ENCODE peak calls at places on chromosomes 2 and 18, in ten cellular contexts. N is stimulated activated CD8-positive, alpha-beta memory T cell treated with anti-CD3 and anti-CD28 coated beads, Interleukin-15, amount 100 ng/mL, for 24 hours; I is kidney; G is NCI-H1417; V is astrocyte of the spinal cord; A is iris pigment epithelial cell; X is astrocyte of the cerebellum; H is fibroblast of the conjunctiva; B is activated CD4-positive, alpha-beta T cell treated with anti-CD3 and anti-CD28 coated beads for 24 hours; Z is Caki2. D is an unnamed sample.

GRCh38 chr18:36539674-36540073 is 242.2 kb downstream of the FHOD3 start:
- DNase-seq in G (no peak), Z (no peak), I (no peak), H (no peak), N (no peak), A (no peak), X (no peak), B (no peak), V (no peak), D (peak)

GRCh38 chr2:111626862-111627163 is 257.2 kb downstream of the ANAPC1 start:
- DNase-seq in X (no peak), I (no peak), H (no peak), G (no peak), A (no peak), B (no peak), Z (no peak), N (no peak), V (no peak), D (no peak)

GRCh38 chr2:33477473-33478468 is 1.3 kb downstream of the RASGRP3 start:
- DNase-seq in N (no peak), X (no peak), B (no peak), Z (peak), I (no peak), G (no peak), V (peak), A (no peak), H (no peak), D (no peak)

GRCh38 chr2:80086831-80087230 is 217.7 kb downstream of the LRRTM1 start:
- DNase-seq in H (peak), N (no peak), V (peak), B (no peak), I (no peak), A (peak), Z (peak), X (peak), G (no peak), D (peak)

GRCh38 chr18:72830109-72830508 is 37.7 kb downstream of the NETO1 start:
- DNase-seq in V (peak), G (no peak), N (no peak), I (no peak), A (no peak), X (peak), H (no peak), B (no peak), Z (peak), D (no peak)

GRCh38 chr2:110679337-110679707 is 1.5 kb upstream of the BUB1 start:
- DNase-seq in H (no peak), Z (peak), N (no peak), X (no peak), V (no peak), I (no peak), B (no peak), A (no peak), G (no peak), D (peak)

GRCh38 chr2:172260379-172260778 is 157.7 kb upstream of the DLX2 start:
- DNase-seq in N (no peak), X (no peak), I (no peak), G (no peak), B (no peak), Z (no peak), H (no peak), A (no peak), V (no peak), D (no peak)

GRCh38 chr2:180655842-180656454 is 324.5 kb upstream of the UBE2E3 start:
- DNase-seq in Z (no peak), B (no peak), G (no peak), N (no peak), I (no peak), H (no peak), X (no peak), A (no peak), V (no peak), D (no peak)

GRCh38 chr2:201275069-201275468 is 14.7 kb downstream of the CASP8 start:
- DNase-seq in A (no peak), I (no peak), G (no peak), Z (no peak), N (no peak), X (no peak), V (no peak), B (no peak), H (no peak), D (no peak)

GRCh38 chr2:186575302-186575701 is 14.6 kb upstream of the ITGAV start:
- DNase-seq in G (no peak), N (no peak), A (peak), H (peak), X (peak), B (no peak), Z (peak), I (no peak), V (peak), D (peak)

GRCh38 chr18:55780591-55781071 is 192.6 kb upstream of the TCF4 start:
- DNase-seq in N (no peak), I (no peak), V (peak), H (no peak), B (no peak), Z (no peak), X (peak), G (no peak), A (no peak), D (peak)

GRCh38 chr2:182767578-182767977 is 51.5 kb downstream of the DNAJC10 start:
- DNase-seq in N (no peak), H (no peak), B (no peak), Z (no peak), X (peak), G (no peak), V (peak), A (peak), I (no peak), D (peak)

GRCh38 chr2:197273485-197273884 is 37.1 kb downstream of the ANKRD44 start:
- DNase-seq in G (peak), A (no peak), V (no peak), B (no peak), Z (no peak), I (no peak), X (no peak), H (no peak), N (no peak), D (no peak)

GRCh38 chr2:202822411-202822810 is 49.2 kb downstream of the ICA1L start:
- DNase-seq in N (no peak), A (peak), X (no peak), H (no peak), I (no peak), V (no peak), Z (no peak), B (no peak), G (no peak), D (no peak)

GRCh38 chr18:21499997-21500396 is 100.5 kb downstream of the ESCO1 start:
- DNase-seq in G (no peak), Z (no peak), V (no peak), I (no peak), N (no peak), A (no peak), B (no peak), H (no peak), X (no peak), D (no peak)

GRCh38 chr2:67833632-67834031 is 229.2 kb downstream of the C1D start:
- DNase-seq in Z (no peak), N (no peak), B (no peak), X (no peak), I (no peak), G (no peak), H (no peak), V (no peak), A (no peak), D (no peak)

GRCh38 chr18:40259073-40259472 is 1696.0 kb upstream of the PIK3C3 start:
- DNase-seq in H (no peak), Z (no peak), G (no peak), B (no peak), I (no peak), A (no peak), N (no peak), V (no peak), X (no peak), D (no peak)

GRCh38 chr2:15407666-15408065 is 153.5 kb downstream of the NBAS start:
- DNase-seq in A (no peak), G (no peak), Z (no peak), N (no peak), H (no peak), B (no peak), X (no peak), V (no peak), I (no peak), D (no peak)

GRCh38 chr2:236993-237539 is 26.8 kb downstream of the SH3YL1 start:
- DNase-seq in H (no peak), N (no peak), Z (no peak), A (peak), X (no peak), I (no peak), V (no peak), B (no peak), G (no peak), D (no peak)

GRCh38 chr2:240655931-240656886 is 26.5 kb downstream of the AQP12B start:
- DNase-seq in H (no peak), N (no peak), I (no peak), B (no peak), Z (no peak), X (no peak), G (no peak), V (peak), A (peak), D (peak)

GRCh38 chr2:113175101-113175628 is 1.4 kb downstream of the PSD4 start:
- DNase-seq in X (no peak), B (peak), V (no peak), A (no peak), H (no peak), G (no peak), I (peak), N (no peak), Z (no peak), D (no peak)

GRCh38 chr2:202718614-202719013 is 83.8 kb downstream of the FAM117B start:
- DNase-seq in X (peak), I (no peak), V (peak), H (no peak), G (no peak), B (no peak), A (peak), Z (peak), N (no peak), D (peak)

GRCh38 chr18:68972176-68972575 is 174.3 kb downstream of the CCDC102B start:
- DNase-seq in X (no peak), V (no peak), B (no peak), N (no peak), I (no peak), Z (no peak), A (peak), G (no peak), H (no peak), D (no peak)

GRCh38 chr2:126908721-126909177 is 10.1 kb downstream of the TEX51 start:
- DNase-seq in B (no peak), G (no peak), V (no peak), X (no peak), H (no peak), N (no peak), Z (no peak), A (no peak), I (peak), D (no peak)

GRCh38 chr2:101872480-101872879 is 119.3 kb upstream of the IL1R2 start:
- DNase-seq in I (no peak), H (no peak), X (no peak), G (no peak), N (no peak), V (no peak), B (no peak), A (peak), Z (no peak), D (no peak)

GRCh38 chr2:143819190-143819735 is 690.0 kb downstream of the ARHGAP15 start:
- DNase-seq in X (no peak), H (peak), N (no peak), Z (no peak), B (no peak), A (no peak), I (no peak), G (no peak), V (no peak), D (peak)

GRCh38 chr2:24456610-24457556 is 34.2 kb upstream of the NCOA1 start:
- DNase-seq in G (no peak), X (peak), A (peak), Z (peak), N (no peak), V (peak), B (peak), H (peak), I (peak), D (peak)

GRCh38 chr2:231929961-231930600 is 3.9 kb upstream of the NPPC start:
- DNase-seq in H (no peak), Z (no peak), B (peak), A (no peak), X (no peak), N (no peak), I (peak), G (no peak), V (no peak), D (no peak)

GRCh38 chr2:70715161-70715985 is 52.6 kb downstream of the ADD2 start:
- DNase-seq in N (no peak), H (no peak), B (no peak), Z (no peak), A (no peak), X (no peak), I (no peak), V (no peak), G (no peak), D (no peak)

GRCh38 chr2:202574541-202574940 is 60.2 kb upstream of the FAM117B start:
- DNase-seq in Z (no peak), I (no peak), V (no peak), G (no peak), A (no peak), X (no peak), B (no peak), H (no peak), N (no peak), D (peak)

GRCh38 chr2:19360266-19360665 is 1.8 kb upstream of the OSR1 start:
- DNase-seq in Z (no peak), I (no peak), X (no peak), G (no peak), N (no peak), A (no peak), B (no peak), V (no peak), H (no peak), D (no peak)

GRCh38 chr2:1602359-1603010 is 141.8 kb downstream of the PXDN start:
- DNase-seq in X (no peak), H (no peak), N (no peak), A (no peak), I (peak), G (no peak), Z (no peak), B (no peak), V (no peak), D (no peak)

D was measured in bronchial epithelial cell.